ENCODE peak calls at places on chromosomes 4 and X, in four cellular contexts. J is astrocyte of the spinal cord, Y is ovary, M is GM13976. Q is an unnamed sample.

GRCh38 chr4:43682551-43682950 is 766.1 kb downstream of the KCTD8 start:
- DNase-seq in J (no peak), Y (no peak), M (no peak), Q (no peak)

GRCh38 chr4:13920901-13921300 is 293.4 kb upstream of the BOD1L1 start:
- DNase-seq in J (peak; percentile 100), Y (no peak), M (no peak), Q (no peak)

GRCh38 chrX:119240356-119240755 is 4.3 kb downstream of the PGRMC1 start:
- DNase-seq in J (peak; percentile 75), Y (no peak), M (no peak), Q (no peak)

GRCh38 chr4:4488405-4489404 is 53.1 kb downstream of the STX18 start:
- DNase-seq in J (peak; percentile 80), Y (peak; percentile 72), M (peak; percentile 70), Q (no peak)

GRCh38 chr4:169249214-169249973 is 21.4 kb downstream of the SH3RF1 start:
- DNase-seq in J (peak; percentile 72), Y (no peak), M (no peak), Q (no peak)

GRCh38 chr4:53706422-53707032 is 115.2 kb upstream of the LNX1 start:
- DNase-seq in J (peak; percentile 70), Y (no peak), M (peak; percentile 37), Q (no peak)

GRCh38 chr4:47032405-47033106 is 1.2 kb downstream of the GABRB1 start:
- DNase-seq in J (peak; percentile 51), Y (peak; percentile 30), M (peak; percentile 79), Q (no peak)

GRCh38 chrX:25007059-25008053 is 8.4 kb downstream of the ARX start:
- DNase-seq in J (no peak), Y (peak; percentile 48), M (no peak), Q (no peak)

GRCh38 chr4:123631699-123632098 is 235.1 kb downstream of the SPRY1 start:
- DNase-seq in J (no peak), Y (no peak), M (no peak), Q (no peak)

GRCh38 chr4:41882622-41883347 is 52.4 kb upstream of the TMEM33 start:
- DNase-seq in J (peak; percentile 42), Y (peak; percentile 43), M (peak; percentile 86), Q (no peak)

GRCh38 chr4:112516401-112517066 is 554 bp upstream of the NEUROG2 start:
- DNase-seq in J (no peak), Y (no peak), M (peak; percentile 79), Q (peak; percentile 18)

GRCh38 chrX:7925867-7926472 is 1.2 kb downstream of the PNPLA4 start:
- DNase-seq in J (peak; percentile 73), Y (peak; percentile 34), M (peak; percentile 49), Q (peak; percentile 69)